ENCODE peak calls at places on chromosomes 6 and 20, in six cellular contexts. J is fibroblast of pulmonary artery, C is PC-9, R is epithelial cell of esophagus, B is A549, K is H1. P is an unnamed sample.

GRCh38 chr6:26385734-26386125 is 2.8 kb downstream of the BTN2A2 start:
- DNase-seq in B (no peak), C (no peak), R (no peak), K (no peak), J (no peak), P (no peak)

GRCh38 chr6:87501809-87502572 is 29.2 kb downstream of the SLC35A1 start:
- DNase-seq in C (no peak), K (no peak), J (no peak), R (peak), B (no peak), P (no peak)

GRCh38 chr6:3016473-3017280 is 17.0 kb downstream of the NQO2 start:
- DNase-seq in K (no peak), J (no peak), C (no peak), R (no peak), B (no peak), P (no peak)

GRCh38 chr6:1622220-1622841 is 12.6 kb downstream of the FOXC1 start:
- DNase-seq in J (no peak), K (no peak), C (no peak), R (no peak), B (no peak), P (no peak)

GRCh38 chr6:163750436-163751031 is 336.0 kb downstream of the QKI start:
- DNase-seq in C (no peak), R (peak), J (no peak), K (no peak), B (no peak), P (no peak)

GRCh38 chr20:46741924-46742692 is 32.7 kb downstream of the SLC2A10 start:
- DNase-seq in B (no peak), R (no peak), K (no peak), J (no peak), C (peak), P (no peak)

GRCh38 chr6:33761922-33762629 is 15.4 kb upstream of the IP6K3 start:
- DNase-seq in C (peak), R (peak), K (no peak), B (peak), J (peak), P (no peak)

GRCh38 chr20:21125072-21125848 is 622 bp upstream of the KIZ start:
- DNase-seq in R (peak), B (peak), K (no peak), C (peak), J (peak), P (no peak)

GRCh38 chr6:14709066-14709670 is 536.7 kb upstream of the JARID2 start:
- DNase-seq in J (no peak), K (no peak), C (no peak), R (peak), B (no peak), P (no peak)

GRCh38 chr6:137827977-137828815 is 38.9 kb upstream of the TNFAIP3 start:
- DNase-seq in J (no peak), K (no peak), C (no peak), R (peak), B (no peak), P (no peak)

GRCh38 chr6:138416201-138416600 is 12.2 kb downstream of the HEBP2 start:
- DNase-seq in R (no peak), C (no peak), B (no peak), J (no peak), K (no peak), P (no peak)

GRCh38 chr6:121932071-121933009 is 467.1 kb upstream of the HSF2 start:
- DNase-seq in K (peak), J (peak), R (no peak), B (peak), C (no peak), P (no peak)

GRCh38 chr6:112539355-112539754 is 192.2 kb downstream of the RFPL4B start:
- DNase-seq in C (peak), R (no peak), B (no peak), J (no peak), K (no peak), P (no peak)

GRCh38 chr20:52056203-52057062 is 135.1 kb downstream of the ZFP64 start:
- DNase-seq in K (no peak), B (peak), J (peak), R (peak), C (no peak), P (no peak)

GRCh38 chr20:35978041-35978513 is 9.7 kb downstream of the CNBD2 start:
- DNase-seq in K (no peak), R (peak), C (no peak), J (peak), B (no peak), P (no peak)

GRCh38 chr20:37786043-37786442 is 92.2 kb downstream of the CTNNBL1 start:
- DNase-seq in B (no peak), R (no peak), C (no peak), J (no peak), K (no peak), P (no peak)

GRCh38 chr20:45685896-45686295 is 15.9 kb upstream of the WFDC11 start:
- DNase-seq in B (peak), K (peak), C (no peak), R (peak), J (peak), P (no peak)

GRCh38 chr6:71082033-71082620 is 125.3 kb upstream of the B3GAT2 start:
- DNase-seq in K (no peak), R (no peak), J (peak), B (no peak), C (no peak), P (no peak)

GRCh38 chr20:16434087-16434664 is 139.1 kb downstream of the KIF16B start:
- DNase-seq in K (peak), C (no peak), R (peak), J (peak), B (peak), P (no peak)

GRCh38 chr20:17520583-17520982 is 10.6 kb downstream of the BFSP1 start:
- DNase-seq in R (no peak), B (no peak), J (peak), K (no peak), C (no peak), P (no peak)

GRCh38 chr6:27495386-27496135 is 22.7 kb upstream of the ZNF184 start:
- DNase-seq in R (peak), K (peak), C (peak), B (peak), J (peak), P (no peak)

GRCh38 chr20:20215976-20216727 is 151.8 kb upstream of the INSM1 start:
- DNase-seq in J (no peak), C (no peak), B (no peak), R (no peak), K (no peak), P (no peak)

GRCh38 chr20:10652660-10653191 is 21.1 kb downstream of the JAG1 start:
- DNase-seq in J (no peak), R (no peak), B (no peak), C (no peak), K (no peak), P (no peak)

GRCh38 chr6:166623318-166623717 is 3.7 kb downstream of the RPS6KA2 start:
- DNase-seq in K (no peak), B (no peak), J (peak), R (peak), C (peak), P (no peak)

GRCh38 chr6:166259296-166259977 is 48.8 kb downstream of the PRR18 start:
- DNase-seq in C (no peak), J (no peak), R (no peak), K (no peak), B (no peak), P (no peak)

GRCh38 chr6:146915671-146916127 is 288.5 kb upstream of the STXBP5 start:
- DNase-seq in C (peak), B (peak), R (peak), K (no peak), J (peak), P (no peak)

GRCh38 chr6:151357758-151358436 is 33.5 kb downstream of the ZBTB2 start:
- DNase-seq in K (no peak), C (no peak), B (no peak), J (no peak), R (no peak), P (no peak)

GRCh38 chr6:14865609-14866100 is 380.2 kb upstream of the JARID2 start:
- DNase-seq in J (peak), K (no peak), B (no peak), R (no peak), C (no peak), P (no peak)

GRCh38 chr20:46182271-46182670 is 64.2 kb downstream of the CD40 start:
- DNase-seq in B (no peak), C (no peak), K (no peak), R (no peak), J (no peak), P (no peak)

GRCh38 chr6:132830236-132830799 is 15.9 kb downstream of the RPS12 start:
- DNase-seq in B (peak), R (peak), J (peak), C (no peak), K (no peak), P (no peak)

GRCh38 chr6:128807577-128807976 is 75.4 kb upstream of the LAMA2 start:
- DNase-seq in J (peak), R (peak), B (peak), K (no peak), C (no peak), P (no peak)

GRCh38 chr6:159233365-159234101 is 64.3 kb downstream of the FNDC1 start:
- DNase-seq in K (peak), C (no peak), J (no peak), R (no peak), B (no peak), P (no peak)

GRCh38 chr6:155436981-155437749 is 18.5 kb downstream of the NOX3 start:
- DNase-seq in C (no peak), R (no peak), K (no peak), J (peak), B (no peak), P (no peak)

GRCh38 chr6:45681860-45682488 is 304.2 kb upstream of the SUPT3H start:
- DNase-seq in J (no peak), R (no peak), C (peak), K (no peak), B (peak), P (no peak)

GRCh38 chr6:135902756-135903331 is 51.3 kb downstream of the PDE7B start:
- DNase-seq in R (no peak), C (no peak), K (no peak), J (peak), B (no peak), P (no peak)

GRCh38 chr6:155128971-155129370 is 133.9 kb downstream of the TIAM2 start:
- DNase-seq in K (no peak), R (no peak), B (no peak), J (no peak), C (no peak), P (no peak)

GRCh38 chr6:147201885-147202515 is 2.2 kb upstream of the STXBP5 start:
- DNase-seq in K (no peak), B (peak), R (peak), C (peak), J (peak), P (no peak)

GRCh38 chr20:41452226-41452625 is 85.6 kb upstream of the EMILIN3 start:
- DNase-seq in B (no peak), K (no peak), J (no peak), C (no peak), R (no peak), P (no peak)

GRCh38 chr6:158959552-158959951 is 40.5 kb downstream of the RSPH3 start:
- DNase-seq in R (no peak), B (no peak), C (no peak), K (no peak), J (no peak), P (no peak)

GRCh38 chr6:23754197-23754596 is 371.8 kb upstream of the NRSN1 start:
- DNase-seq in R (peak), J (no peak), B (no peak), K (no peak), C (no peak), P (no peak)
- TF ChIP-seq CTCF in R (no peak), J (no peak), B (no peak), K (no peak), C (peak), P (peak)

GRCh38 chr6:170522565-170523183 is 30.4 kb downstream of the PSMB1 start:
- DNase-seq in B (peak), J (peak), K (no peak), R (peak), C (no peak), P (no peak)
- TF ChIP-seq CTCF in B (peak), J (peak), K (peak), R (peak), C (no peak), P (peak)

GRCh38 chr6:125779924-125780539 is 10.7 kb upstream of the NCOA7 start:
- DNase-seq in K (no peak), B (peak), J (peak), C (peak), R (peak), P (peak)
- TF ChIP-seq CTCF in K (peak), B (no peak), J (peak), C (peak), R (peak), P (no peak)

DNA sequence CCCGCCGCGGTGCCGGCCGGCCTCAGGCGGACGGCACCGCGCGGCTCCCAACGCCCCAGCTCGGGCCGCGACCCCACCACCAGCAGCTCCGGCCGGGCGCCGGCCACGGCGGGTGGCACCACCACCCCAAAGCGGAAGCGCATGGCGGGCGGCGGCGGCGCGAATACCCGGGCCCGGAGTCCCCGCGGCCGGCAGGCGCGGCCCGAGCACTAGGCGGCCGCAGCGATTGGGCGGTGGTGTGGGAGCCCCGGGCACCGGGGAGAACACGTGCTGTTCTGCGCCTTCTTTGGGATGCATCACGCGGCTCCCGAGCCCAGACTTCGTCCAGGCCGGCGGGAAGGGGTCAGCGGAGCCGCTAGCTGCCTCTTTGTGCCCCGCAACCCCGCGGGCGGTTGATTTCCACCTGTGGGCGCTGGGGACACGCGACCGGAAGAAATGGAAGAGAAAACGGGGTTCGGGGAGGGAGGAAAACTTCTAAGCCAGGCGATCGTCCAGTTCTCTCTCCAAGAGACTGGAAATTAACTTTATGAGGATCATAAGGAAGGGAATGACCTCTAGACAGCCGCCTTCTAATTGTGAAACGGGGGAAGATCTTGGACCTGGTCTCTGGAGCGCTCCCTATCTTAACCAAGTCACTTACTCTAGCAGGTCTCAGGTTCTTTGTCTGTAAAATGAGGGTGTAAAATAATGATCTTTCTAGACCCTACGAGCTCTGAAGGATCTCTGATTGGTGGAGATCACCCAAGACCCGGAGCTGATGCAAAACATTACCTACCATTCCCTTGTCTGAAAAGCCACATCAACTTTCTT is at the start of gene EPM2A:
- DNase-seq in J (peak), K (peak), B (peak), C (peak), R (peak), P (no peak)
- TF ChIP-seq CTCF in J (no peak), K (no peak), B (no peak), C (no peak), R (no peak), P (no peak)

GRCh38 chr6:39029156-39030011 is 19.2 kb upstream of the GLP1R start:
- DNase-seq in K (no peak), C (no peak), J (peak), R (peak), B (peak), P (no peak)
- TF ChIP-seq CTCF in K (peak), C (peak), J (peak), R (peak), B (peak), P (peak)

GRCh38 chr6:117840541-117840983 is 66.5 kb upstream of the SLC35F1 start:
- DNase-seq in K (no peak), C (peak), B (peak), J (peak), R (peak), P (no peak)
- TF ChIP-seq CTCF in K (peak), C (peak), B (peak), J (peak), R (peak), P (peak)